ENCODE peak calls at places on chromosomes 1 and 21, in six cellular contexts. B, P, D, I, H and V are unnamed samples.

GRCh38 chr21:44618504-44618903 is 6.6 kb downstream of the KRTAP10-8 start:
- DNase-seq in D (no peak), P (no peak), H (no peak), I (no peak), B (peak), V (peak)

GRCh38 chr21:46327711-46328110 is 3.8 kb downstream of the PCNT start:
- DNase-seq in H (no peak), P (no peak), B (no peak), D (no peak), I (no peak), V (no peak)

GRCh38 chr1:236158719-236159118 is 16.4 kb downstream of the GPR137B start:
- DNase-seq in I (no peak), D (no peak), B (no peak), P (no peak), H (no peak), V (no peak)

GRCh38 chr21:43726686-43727570 is 8.0 kb downstream of the PDXK start:
- DNase-seq in I (no peak), B (peak), D (no peak), P (no peak), H (no peak), V (no peak)

GRCh38 chr1:219427400-219427799 is 185.5 kb downstream of the ZC3H11B start:
- DNase-seq in P (no peak), B (no peak), I (no peak), D (no peak), H (no peak), V (no peak)

GRCh38 chr1:104648269-104648691 is 898.6 kb downstream of the AMY1C start:
- DNase-seq in H (no peak), I (no peak), B (no peak), D (peak), P (no peak), V (peak)

GRCh38 chr1:42325014-42325402 is 10.0 kb downstream of the FOXJ3 start:
- DNase-seq in P (no peak), I (no peak), H (no peak), D (no peak), B (no peak), V (no peak)

GRCh38 chr1:229648406-229648805 is 22.4 kb downstream of the URB2 start:
- DNase-seq in H (no peak), I (no peak), D (no peak), B (no peak), P (no peak), V (no peak)

GRCh38 chr1:215377736-215378135 is 189.4 kb upstream of the KCTD3 start:
- DNase-seq in D (no peak), I (no peak), B (no peak), H (no peak), P (no peak), V (no peak)

GRCh38 chr1:107844009-107844408 is 121.0 kb downstream of the VAV3 start:
- DNase-seq in D (no peak), P (no peak), I (no peak), B (no peak), H (no peak), V (no peak)

GRCh38 chr21:44397431-44398031 is 44.1 kb downstream of the TRPM2 start:
- DNase-seq in H (no peak), B (peak), I (no peak), D (no peak), P (peak), V (no peak)

GRCh38 chr1:109650609-109651008 is 5.3 kb upstream of the GSTM4 start:
- DNase-seq in H (no peak), P (no peak), I (no peak), B (no peak), D (no peak), V (no peak)

GRCh38 chr21:41783476-41784150 is 16.8 kb upstream of the RIPK4 start:
- DNase-seq in D (peak), P (no peak), I (no peak), H (no peak), B (no peak), V (no peak)

DNA sequence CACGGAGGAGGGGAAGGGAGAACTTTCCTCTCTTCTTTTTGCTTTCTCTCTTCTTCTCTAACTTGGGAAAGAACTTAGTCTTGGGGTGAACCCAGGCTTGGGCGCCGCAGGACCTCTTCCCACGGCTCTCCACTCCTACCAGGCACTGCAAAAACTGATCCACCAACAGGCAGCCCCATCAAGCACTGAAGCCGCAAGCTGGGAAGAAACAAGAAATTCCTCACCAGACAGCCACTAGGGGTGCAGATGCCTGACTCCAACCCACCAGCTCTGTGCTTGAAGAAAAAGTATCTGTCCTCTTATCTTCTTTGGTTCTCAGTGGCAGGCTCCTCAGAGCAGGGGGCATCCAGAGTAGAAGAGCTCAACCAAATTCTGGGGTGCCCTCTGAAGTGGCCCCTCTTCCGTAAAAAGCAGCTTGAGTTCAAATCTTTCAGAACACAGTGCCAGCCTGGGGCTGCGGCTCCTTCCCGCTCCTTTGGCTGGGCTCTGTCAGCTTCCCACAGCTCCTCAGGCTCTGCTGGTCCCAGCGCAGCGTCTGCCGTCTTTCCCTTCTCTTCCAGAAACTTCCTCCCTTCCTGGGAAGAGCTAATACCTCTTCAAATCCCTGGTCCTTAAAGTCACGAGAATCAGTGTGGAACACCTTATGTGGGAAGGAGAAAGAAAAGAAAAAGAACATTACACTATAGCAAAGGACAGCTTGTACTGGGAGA is 2.4 kb downstream of the SLC41A1 start:
- DNase-seq in H (no peak), B (no peak), P (no peak), D (no peak), I (no peak), V (no peak)
- TF ChIP-seq CTCF in H (peak), B (no peak), P (peak), D (peak), I (peak), V (peak)

GRCh38 chr1:25797939-25798338 is 2.1 kb upstream of the SELENON start:
- DNase-seq in H (no peak), P (no peak), B (peak), D (no peak), I (no peak), V (peak)
- TF ChIP-seq CTCF in H (peak), P (peak), B (peak), D (peak), I (peak), V (peak)

DNA sequence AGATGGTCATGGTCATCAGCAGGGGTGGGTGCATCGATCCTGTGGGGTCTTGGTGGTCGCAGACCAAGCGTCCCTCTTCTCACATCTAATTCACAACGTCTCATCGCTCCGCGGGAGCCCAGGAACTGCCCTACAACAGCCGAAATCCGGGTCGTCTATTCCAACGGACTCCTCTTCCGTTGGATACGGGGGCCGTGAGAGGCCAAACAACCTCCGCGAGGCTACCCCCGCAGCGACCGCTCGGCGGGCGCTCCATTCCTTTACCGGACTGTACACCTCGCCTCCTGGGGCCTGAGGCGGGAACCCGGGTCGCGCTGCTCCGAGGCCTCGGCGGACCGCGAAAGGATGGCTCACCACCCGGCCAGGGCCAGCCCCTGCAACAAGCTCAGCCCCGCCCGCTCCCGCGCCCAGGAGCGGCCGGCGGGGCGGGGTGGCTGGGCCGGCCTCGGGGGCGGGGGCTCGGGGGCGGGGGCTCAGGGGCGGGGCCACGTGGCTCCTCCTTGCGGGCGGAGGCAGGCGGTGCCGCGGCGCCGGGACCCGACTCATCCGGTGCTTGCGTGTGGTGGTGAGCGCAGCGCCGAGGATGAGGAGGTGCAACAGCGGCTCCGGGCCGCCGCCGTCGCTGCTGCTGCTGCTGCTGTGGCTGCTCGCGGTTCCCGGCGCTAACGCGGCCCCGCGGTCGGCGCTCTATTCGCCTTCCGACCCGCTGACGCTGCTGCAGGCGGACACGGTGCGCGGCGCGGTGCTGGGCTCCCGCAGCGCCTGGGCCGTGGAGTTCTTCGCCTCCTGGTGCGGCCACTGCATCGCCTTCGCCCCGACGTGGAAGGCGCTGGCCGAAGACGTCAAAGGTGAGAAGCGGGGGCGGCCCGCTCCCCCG is at the start of gene QSOX1:
- DNase-seq in D (peak), B (peak), H (peak), P (peak), I (peak), V (peak)
- TF ChIP-seq CTCF in D (no peak), B (peak), H (no peak), P (peak), I (no peak), V (peak)

GRCh38 chr1:88936223-88936523 is 44.8 kb upstream of the GTF2B start:
- DNase-seq in B (no peak), H (no peak), D (no peak), P (no peak), I (no peak), V (no peak)
- TF ChIP-seq CTCF in B (no peak), H (peak), D (no peak), P (no peak), I (no peak), V (no peak)

GRCh38 chr1:117586747-117587478 is 18.9 kb upstream of the TENT5C start:
- DNase-seq in H (no peak), B (peak), D (no peak), P (no peak), I (peak), V (no peak)
- TF ChIP-seq CTCF in H (no peak), B (no peak), D (no peak), P (no peak), I (no peak), V (peak)

GRCh38 chr1:159749630-159750029 is 31.1 kb upstream of the DUSP23 start:
- DNase-seq in I (no peak), D (no peak), H (no peak), P (no peak), B (no peak), V (no peak)
- TF ChIP-seq CTCF in I (no peak), D (no peak), H (no peak), P (no peak), B (no peak), V (no peak)

GRCh38 chr21:16569679-16570078 is 839.9 kb downstream of the USP25 start:
- DNase-seq in D (no peak), B (no peak), I (no peak), H (no peak), P (no peak), V (no peak)
- TF ChIP-seq CTCF in D (no peak), B (no peak), I (no peak), H (no peak), P (no peak), V (no peak)